ENCODE peak calls at places on chromosomes 7 and 10, in four cellular contexts. H is mesenchymal stem cell, L is transverse colon, G is pancreas. E is an unnamed sample.

GRCh38 chr7:155182406-155182970 is 112.4 kb downstream of the HTR5A start:
- DNase-seq in H (no peak), L (no peak), G (no peak), E (no peak)

GRCh38 chr10:79202188-79203013 is 133.6 kb downstream of the ZMIZ1 start:
- DNase-seq in H (peak; percentile 51), G (no peak), L (peak; percentile 38), E (peak; percentile 33)

GRCh38 chr7:78912781-78913180 is 540.7 kb downstream of the MAGI2 start:
- DNase-seq in L (no peak), G (no peak), H (no peak), E (no peak)

GRCh38 chr7:105677803-105678583 is 96.7 kb upstream of the EFCAB10 start:
- DNase-seq in G (no peak), H (no peak), L (peak; percentile 68), E (peak; percentile 70)

GRCh38 chr7:105617280-105618015 is 36.2 kb upstream of the EFCAB10 start:
- DNase-seq in H (no peak), L (no peak), G (no peak), E (no peak)

GRCh38 chr7:30771859-30772429 is 727 bp downstream of the MINDY4 start:
- DNase-seq in L (no peak), G (no peak), H (peak; percentile 32), E (no peak)

GRCh38 chr7:81690251-81690650 is 79.6 kb downstream of the HGF start:
- DNase-seq in L (no peak), H (no peak), G (no peak), E (no peak)

GRCh38 chr7:137944168-137944567 is 57.7 kb downstream of the CREB3L2 start:
- DNase-seq in H (peak; percentile 90), G (no peak), L (no peak), E (no peak)

GRCh38 chr7:146740039-146740438 is 623.4 kb downstream of the CNTNAP2 start:
- DNase-seq in L (no peak), H (no peak), G (no peak), E (no peak)

GRCh38 chr10:78302989-78303854 is 269.6 kb downstream of the RPS24 start:
- DNase-seq in L (peak; percentile 96), G (peak; percentile 97), H (peak; percentile 85), E (peak; percentile 99)

GRCh38 chr10:5959581-5960069 is 17.7 kb downstream of the IL15RA start:
- DNase-seq in H (no peak), G (no peak), L (no peak), E (no peak)

GRCh38 chr10:84140036-84140379 is 699 bp downstream of the GHITM start:
- DNase-seq in L (no peak), G (no peak), H (peak; percentile 81), E (no peak)

GRCh38 chr10:6382081-6382480 is 179.3 kb downstream of the PFKFB3 start:
- DNase-seq in L (peak; percentile 15), H (peak; percentile 70), G (no peak), E (peak; percentile 40)

GRCh38 chr10:121819049-121819448 is 108.8 kb downstream of the ATE1 start:
- DNase-seq in H (peak; percentile 35), G (no peak), L (no peak), E (no peak)

GRCh38 chr7:23346316-23346715 is 47.2 kb downstream of the MALSU1 start:
- DNase-seq in L (no peak), G (no peak), H (peak; percentile 30), E (no peak)

GRCh38 chr7:74013539-74014272 is 14.3 kb upstream of the ELN start:
- DNase-seq in H (no peak), G (peak; percentile 60), L (no peak), E (no peak)

GRCh38 chr10:104643023-104643663 is 2.1 kb downstream of the SORCS3 start:
- DNase-seq in G (no peak), H (no peak), L (no peak), E (no peak)

GRCh38 chr10:58781873-58782488 is 269.3 kb downstream of the BICC1 start:
- DNase-seq in G (no peak), L (no peak), H (peak; percentile 57), E (peak; percentile 41)

GRCh38 chr7:98283127-98283886 is 1.8 kb downstream of the BRI3 start:
- DNase-seq in H (peak; percentile 71), G (no peak), L (peak; percentile 63), E (peak; percentile 74)

GRCh38 chr7:132750530-132751281 is 174.4 kb upstream of the PLXNA4 start:
- DNase-seq in G (no peak), H (peak; percentile 43), L (no peak), E (no peak)

GRCh38 chr7:40680657-40681056 is 545.9 kb downstream of the SUGCT start:
- DNase-seq in L (no peak), H (no peak), G (no peak), E (no peak)

GRCh38 chr10:62718585-62718984 is 85.9 kb upstream of the ADO start:
- DNase-seq in G (no peak), L (no peak), H (no peak), E (no peak)

GRCh38 chr7:35316549-35316948 is 62.6 kb upstream of the TBX20 start:
- DNase-seq in L (no peak), H (no peak), G (no peak), E (no peak)

GRCh38 chr10:49187044-49187484 is 1.1 kb downstream of the TMEM273 start:
- DNase-seq in H (no peak), L (no peak), G (no peak), E (no peak)

GRCh38 chr10:6928531-6929080 is 348.5 kb upstream of the PRKCQ start:
- DNase-seq in L (no peak), H (peak; percentile 4), G (no peak), E (no peak)

GRCh38 chr10:123635745-123636144 is 30.4 kb upstream of the GPR26 start:
- DNase-seq in G (no peak), L (no peak), H (no peak), E (no peak)

GRCh38 chr10:120987359-120987758 is 136.2 kb downstream of the WDR11 start:
- DNase-seq in H (no peak), L (no peak), G (no peak), E (no peak)

GRCh38 chr7:137953692-137954470 is 48.0 kb downstream of the CREB3L2 start:
- DNase-seq in G (no peak), L (peak; percentile 43), H (peak; percentile 99), E (no peak)

GRCh38 chr10:50407077-50407801 is 155.9 kb upstream of the ASAH2 start:
- DNase-seq in G (no peak), H (no peak), L (no peak), E (no peak)

GRCh38 chr10:71213127-71213616 is 802 bp downstream of the UNC5B start:
- DNase-seq in G (peak; percentile 56), H (peak; percentile 82), L (peak; percentile 75), E (peak; percentile 76)

GRCh38 chr7:41709621-41710020 is 6.7 kb upstream of the INHBA start:
- DNase-seq in G (no peak), H (peak; percentile 74), L (no peak), E (no peak)

GRCh38 chr7:74479961-74480829 is 26.5 kb downstream of the GTF2IRD1 start:
- DNase-seq in G (peak; percentile 93), H (peak; percentile 96), L (peak; percentile 79), E (peak; percentile 74)

GRCh38 chr7:2542924-2543871 is 12.1 kb downstream of the BRAT1 start:
- DNase-seq in H (no peak), G (no peak), L (peak; percentile 5), E (peak; percentile 21)

GRCh38 chr10:119393421-119393820 is 149.1 kb downstream of the RGS10 start:
- DNase-seq in H (no peak), L (no peak), G (no peak), E (no peak)

GRCh38 chr10:23060918-23061317 is 34.5 kb upstream of the MSRB2 start:
- DNase-seq in L (no peak), H (no peak), G (no peak), E (no peak)

GRCh38 chr10:23053036-23053435 is 42.3 kb upstream of the MSRB2 start:
- DNase-seq in L (no peak), G (no peak), H (peak; percentile 28), E (no peak)

GRCh38 chr10:23055424-23056191 is 39.8 kb upstream of the MSRB2 start:
- DNase-seq in H (no peak), G (no peak), L (no peak), E (no peak)

GRCh38 chr10:23063387-23064287 is 31.7 kb upstream of the MSRB2 start:
- DNase-seq in G (no peak), H (peak; percentile 25), L (no peak), E (no peak)

GRCh38 chr10:23058366-23058765 is 37.0 kb upstream of the MSRB2 start:
- DNase-seq in H (no peak), L (no peak), G (no peak), E (no peak)
- H3K4me1 ChIP-seq in H (peaks cover under 1% of the 10 kb centered on the region), L (no peaks in the 10 kb centered on the region), G (no peaks in the 10 kb centered on the region), E (no peaks in the 10 kb centered on the region)

DNA sequence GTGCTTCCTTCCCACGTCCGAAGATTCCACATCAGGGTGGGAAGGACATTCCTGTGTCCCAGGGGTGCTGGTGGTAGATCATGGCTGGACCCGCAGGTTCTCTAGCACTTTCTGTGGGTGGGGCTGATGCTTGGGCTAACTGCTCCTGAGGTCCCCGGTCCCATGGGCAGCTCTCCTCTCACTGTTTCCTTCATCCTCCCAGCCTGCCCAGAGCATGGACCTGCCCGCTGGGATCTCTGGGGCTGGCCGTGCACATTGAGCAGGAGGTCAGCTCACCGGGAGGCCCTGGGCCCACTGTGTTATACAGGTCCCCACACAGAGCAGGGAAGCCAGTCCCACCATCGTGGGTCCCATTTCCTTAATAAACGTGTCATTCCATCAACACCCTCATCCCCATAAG is 502.3 kb downstream of the TCERG1L start:
- DNase-seq in G (no peak), H (no peak), L (no peak), E (no peak)
- H3K4me3 ChIP-seq in G (no peak overlapping the region), H (no peak overlapping the region), L (no peak overlapping the region), E (no peak overlapping the region)

GRCh38 chr7:131530137-131530536 is 26.3 kb downstream of the PODXL start:
- DNase-seq in G (no peak), H (no peak), L (no peak), E (no peak)
- H3K4me1 ChIP-seq in G (peaks cover 12% of the 10 kb centered on the region), H (no peaks in the 10 kb centered on the region), L (no peaks in the 10 kb centered on the region), E (no peaks in the 10 kb centered on the region)

DNA sequence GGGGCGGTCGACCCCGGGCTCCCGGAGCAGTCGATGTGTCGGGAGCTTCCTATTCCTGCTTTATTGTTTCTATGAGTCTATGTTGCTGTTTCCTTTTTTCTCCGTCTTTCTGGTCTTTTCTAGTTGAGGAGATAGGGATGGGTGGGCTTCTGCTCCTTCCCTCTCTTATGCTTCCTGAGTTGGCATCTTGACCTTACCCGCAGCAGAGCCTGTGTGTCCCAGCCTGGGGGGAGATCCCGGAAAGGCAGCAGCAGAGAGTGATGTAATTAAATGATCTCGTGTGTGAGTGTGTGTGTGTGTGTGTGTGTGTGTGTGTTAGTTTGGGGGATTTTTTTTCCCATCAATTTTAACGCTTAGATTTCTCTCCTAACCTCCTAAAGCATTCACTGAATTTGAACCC is 501 bp upstream of the SORCS1 start:
- DNase-seq in L (no peak), G (no peak), H (no peak), E (no peak)
- H3K4me3 ChIP-seq in L (peak overlapping the region; percentile 37), G (peak overlapping the region; percentile 34), H (peak overlapping the region; percentile 29), E (no peak overlapping the region)

GRCh38 chr7:26191974-26192479 is 8.5 kb downstream of the HNRNPA2B1 start:
- DNase-seq in G (no peak), H (no peak), L (no peak), E (no peak)
- H3K4me1 ChIP-seq in G (peaks cover 65% of the 10 kb centered on the region), H (peaks cover 9% of the 10 kb centered on the region), L (peaks cover 42% of the 10 kb centered on the region), E (peaks cover 38% of the 10 kb centered on the region)

GRCh38 chr10:96505150-96506136 is 8.3 kb downstream of the TLL2 start:
- DNase-seq in H (no peak), L (no peak), G (no peak), E (no peak)
- H3K4me3 ChIP-seq in H (no peak overlapping the region), L (no peak overlapping the region), G (no peak overlapping the region), E (no peak overlapping the region)

E was measured in mucosa of descending colon.